ENCODE peak calls at places on chromosomes 4 and X, in nine cellular contexts. Y is suprapubic skin, V is H1, H is prostate gland, I is Panc1, O is esophagus muscularis mucosa, Q is upper lobe of left lung, Z is sigmoid colon, D is endothelial cell of umbilical vein. U is an unnamed sample.

GRCh38 chr4:20598626-20599025 is 101.6 kb upstream of the PACRGL start:
- DNase-seq in Y (no peak), D (no peak), Z (no peak), I (no peak), V (no peak), Q (no peak), O (no peak), H (no peak), U (no peak)

GRCh38 chrX:10574663-10575062 is 45.7 kb downstream of the MID1 start:
- DNase-seq in O (no peak), Q (no peak), D (peak; percentile 71), I (no peak), V (no peak), Z (no peak), Y (no peak), H (no peak), U (no peak)

GRCh38 chrX:17377047-17377692 is 2.2 kb downstream of the NHS start:
- DNase-seq in D (peak; percentile 1), H (peak; percentile 32), V (peak; percentile 48), I (no peak), Q (peak; percentile 86), Y (no peak), Z (peak; percentile 86), O (no peak), U (no peak)

GRCh38 chr4:118884716-118885115 is 3.9 kb upstream of the SYNPO2 start:
- DNase-seq in Y (no peak), Q (no peak), H (no peak), V (no peak), D (no peak), O (no peak), Z (no peak), I (no peak), U (no peak)

GRCh38 chr4:128757712-128758111 is 51.8 kb upstream of the JADE1 start:
- DNase-seq in Q (no peak), I (no peak), H (peak; percentile 65), V (no peak), D (no peak), Y (no peak), O (no peak), Z (peak; percentile 75), U (no peak)

GRCh38 chrX:46961574-46962279 is 49.5 kb downstream of the JADE3 start:
- DNase-seq in V (no peak), Z (no peak), I (no peak), Q (no peak), Y (no peak), O (no peak), H (no peak), D (no peak), U (no peak)

GRCh38 chr4:155522201-155522600 is 144.4 kb upstream of the GUCY1A1 start:
- DNase-seq in I (no peak), H (no peak), O (no peak), Q (no peak), V (no peak), Z (no peak), D (no peak), Y (no peak), U (no peak)

GRCh38 chr4:52234539-52235174 is 183.6 kb downstream of the SPATA18 start:
- DNase-seq in O (no peak), H (no peak), Y (no peak), D (peak; percentile 25), Q (no peak), I (peak; percentile 10), V (no peak), Z (no peak), U (no peak)

GRCh38 chr4:122702939-122703338 is 29.6 kb upstream of the BBS12 start:
- DNase-seq in Q (no peak), Y (no peak), O (no peak), H (peak; percentile 76), V (no peak), I (no peak), D (no peak), Z (no peak), U (no peak)

GRCh38 chr4:16264798-16265197 is 38.5 kb upstream of the TAPT1 start:
- DNase-seq in O (no peak), H (no peak), Y (no peak), Q (no peak), I (no peak), V (no peak), Z (no peak), D (peak; percentile 58), U (no peak)

GRCh38 chr4:60042941-60043340 is 1157.2 kb upstream of the ADGRL3 start:
- DNase-seq in V (no peak), I (no peak), Y (no peak), H (no peak), D (no peak), Z (no peak), O (no peak), Q (no peak), U (no peak)

GRCh38 chrX:110557864-110558263 is 199.2 kb downstream of the RTL9 start:
- DNase-seq in O (no peak), H (no peak), D (no peak), I (no peak), Q (peak; percentile 22), Y (no peak), Z (no peak), V (no peak), U (no peak)

GRCh38 chr4:141081921-141082381 is 51.3 kb downstream of the RNF150 start:
- DNase-seq in V (no peak), Y (no peak), I (no peak), Z (no peak), D (no peak), O (no peak), H (no peak), Q (no peak), U (no peak)

GRCh38 chr4:159048166-159048886 is 54.6 kb upstream of the RAPGEF2 start:
- DNase-seq in O (no peak), V (no peak), Y (peak; percentile 67), I (peak; percentile 15), Z (peak; percentile 85), Q (no peak), H (peak; percentile 72), D (peak; percentile 89), U (no peak)

GRCh38 chr4:8596891-8597290 is 4.3 kb downstream of the CPZ start:
- DNase-seq in Q (peak; percentile 63), I (no peak), H (no peak), V (no peak), Z (no peak), D (no peak), Y (no peak), O (no peak), U (no peak)
- H3K4me1 ChIP-seq in Q (peaks cover 7% of the 10 kb centered on the region), I (no peaks in the 10 kb centered on the region), H (peaks cover 7% of the 10 kb centered on the region), V (peaks cover 20% of the 10 kb centered on the region), Z (peaks cover 23% of the 10 kb centered on the region), D (no peaks in the 10 kb centered on the region), Y (peaks cover 26% of the 10 kb centered on the region), O (peaks cover 22% of the 10 kb centered on the region), U (no peaks in the 10 kb centered on the region)

GRCh38 chr4:48379587-48380140 is 38.3 kb downstream of the SLAIN2 start:
- DNase-seq in D (no peak), I (no peak), V (no peak), Z (no peak), Y (no peak), H (no peak), O (no peak), Q (no peak), U (no peak)
- H3K9me3 ChIP-seq in D (no peaks in the 10 kb centered on the region), I (no peaks in the 10 kb centered on the region), V (no peaks in the 10 kb centered on the region), Z (no peaks in the 10 kb centered on the region), Y (no peaks in the 10 kb centered on the region), H (no peaks in the 10 kb centered on the region), O (no peaks in the 10 kb centered on the region), Q (no peaks in the 10 kb centered on the region), U (no peaks in the 10 kb centered on the region)

DNA sequence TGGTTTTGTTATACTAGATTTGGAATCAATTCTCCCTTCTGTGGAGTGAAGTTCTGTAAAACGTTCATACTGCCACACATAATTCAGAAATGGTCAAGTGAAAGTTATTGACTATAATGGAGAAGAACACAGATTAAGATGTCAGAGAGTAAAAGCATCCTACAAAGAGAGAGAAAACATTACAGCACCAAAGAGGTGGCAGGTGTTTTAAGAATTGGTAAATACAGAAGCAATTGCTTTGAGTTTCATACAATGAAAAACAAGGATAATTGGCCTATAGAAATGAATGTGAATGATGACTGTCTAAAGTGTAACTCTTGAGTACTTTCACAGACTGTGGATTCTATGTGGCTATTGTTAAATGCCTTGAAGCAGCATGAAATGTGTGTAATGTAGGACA is 435.6 kb upstream of the SMIM31 start:
- DNase-seq in Z (no peak), V (no peak), Q (no peak), H (no peak), Y (no peak), O (no peak), D (no peak), I (no peak), U (no peak)
- TF ChIP-seq POLR2AphosphoS5 in Z (no peak), V (no peak), Q (no peak), H (no peak), Y (no peak), O (no peak), D (no peak), I (no peak), U (no peak)

DNA sequence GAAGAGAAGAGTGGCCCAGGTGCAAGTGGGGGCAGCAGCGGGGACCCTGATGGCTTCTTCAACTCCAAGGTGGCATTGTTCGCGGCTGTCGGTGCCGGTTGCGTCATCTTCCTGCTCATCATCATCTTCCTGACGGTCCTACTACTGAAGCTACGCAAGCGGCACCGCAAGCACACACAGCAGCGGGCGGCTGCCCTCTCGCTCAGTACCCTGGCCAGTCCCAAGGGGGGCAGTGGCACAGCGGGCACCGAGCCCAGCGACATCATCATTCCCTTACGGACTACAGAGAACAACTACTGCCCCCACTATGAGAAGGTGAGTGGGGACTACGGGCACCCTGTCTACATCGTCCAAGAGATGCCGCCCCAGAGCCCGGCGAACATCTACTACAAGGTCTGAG is 11.4 kb downstream of the EFNB1 start:
- DNase-seq in D (no peak), Q (peak; percentile 47), I (no peak), Z (peak; percentile 55), O (no peak), H (no peak), Y (no peak), V (no peak), U (no peak)
- H3K4me1 ChIP-seq in D (no peaks in the 10 kb centered on the region), Q (peaks cover 5% of the 10 kb centered on the region), I (no peaks in the 10 kb centered on the region), Z (no peaks in the 10 kb centered on the region), O (peaks cover 5% of the 10 kb centered on the region), H (no peaks in the 10 kb centered on the region), Y (peaks cover 38% of the 10 kb centered on the region), V (no peaks in the 10 kb centered on the region), U (peaks cover 6% of the 10 kb centered on the region)

DNA sequence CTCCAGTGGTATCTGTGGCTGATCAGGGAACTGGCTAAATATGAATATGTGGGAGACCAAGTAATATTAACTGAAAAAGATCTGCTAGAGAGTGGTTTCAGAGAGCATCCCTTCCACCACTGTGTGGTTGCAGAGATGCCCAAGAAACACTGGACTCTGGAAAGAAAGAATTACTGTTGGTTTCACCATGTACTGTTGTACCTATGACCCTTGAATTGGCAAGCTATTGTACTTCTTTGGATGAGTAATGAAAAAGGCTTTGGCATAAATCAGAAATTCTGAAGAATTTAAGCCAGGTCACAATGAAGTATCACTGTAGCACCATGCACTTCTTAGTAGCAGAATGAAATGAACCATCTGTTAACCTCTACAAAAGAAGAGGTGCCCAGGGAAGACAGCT is 134.4 kb upstream of the INTU start:
- DNase-seq in Z (no peak), O (no peak), Y (no peak), I (no peak), D (no peak), H (no peak), V (no peak), Q (no peak), U (no peak)
- H3K9me3 ChIP-seq in Z (no peaks in the 10 kb centered on the region), O (no peaks in the 10 kb centered on the region), Y (no peaks in the 10 kb centered on the region), I (no peaks in the 10 kb centered on the region), D (no peaks in the 10 kb centered on the region), H (no peaks in the 10 kb centered on the region), V (no peaks in the 10 kb centered on the region), Q (no peaks in the 10 kb centered on the region), U (no peaks in the 10 kb centered on the region)

GRCh38 chrX:53093748-53094583 is at the start of gene KANTR:
- DNase-seq in Y (peak; percentile 92), H (peak; percentile 87), Z (peak; percentile 95), I (peak; percentile 88), D (peak; percentile 95), Q (peak; percentile 94), V (peak; percentile 76), O (peak; percentile 95), U (peak; percentile 93)
- TF ChIP-seq POLR2AphosphoS5 in Y (peak; percentile 63), H (peak; percentile 89), Z (peak; percentile 80), I (no peak), D (no peak), Q (peak; percentile 61), V (peak; percentile 33), O (peak; percentile 94), U (peak; percentile 87)